ENCODE peak calls at places on chromosome X, in four cellular contexts. One of them, this sample, is unnamed.

GRCh38 chrX:72306851-72307645 is 1.3 kb upstream of the CITED1 start:
- DNase-seq in HCT116: peak; percentile 22
- DNase-seq in K562: peak; percentile 45
- DNase-seq in HepG2: peak; percentile 17
- DNase-seq in this sample: peak; percentile 87

GRCh38 chrX:119726900-119727555 is 31.4 kb upstream of the SOWAHD start:
- DNase-seq in HCT116: no peak
- DNase-seq in K562: no peak
- DNase-seq in HepG2: no peak
- DNase-seq in this sample: no peak

GRCh38 chrX:94743478-94743877 is 1069.5 kb downstream of the FAM133A start:
- DNase-seq in HCT116: no peak
- DNase-seq in K562: no peak
- DNase-seq in HepG2: no peak
- DNase-seq in this sample: no peak

GRCh38 chrX:128781506-128781905 is 729.3 kb upstream of the ACTRT1 start:
- DNase-seq in HCT116: no peak
- DNase-seq in K562: no peak
- DNase-seq in HepG2: peak; percentile 34
- DNase-seq in this sample: peak; percentile 49

GRCh38 chrX:139077303-139078131 is 366.0 kb upstream of the FGF13 start:
- DNase-seq in HCT116: no peak
- DNase-seq in K562: no peak
- DNase-seq in HepG2: no peak
- DNase-seq in this sample: no peak

GRCh38 chrX:21802054-21802660 is 37.3 kb upstream of the MBTPS2 start:
- DNase-seq in HCT116: no peak
- DNase-seq in K562: no peak
- DNase-seq in HepG2: no peak
- DNase-seq in this sample: no peak

GRCh38 chrX:29318051-29318450 is 730.8 kb downstream of the IL1RAPL1 start:
- DNase-seq in HCT116: no peak
- DNase-seq in K562: no peak
- DNase-seq in HepG2: no peak
- DNase-seq in this sample: no peak

GRCh38 chrX:86103061-86103460 is 45.2 kb upstream of the DACH2 start:
- DNase-seq in HCT116: no peak
- DNase-seq in K562: no peak
- DNase-seq in HepG2: no peak
- DNase-seq in this sample: no peak

GRCh38 chrX:19839770-19840254 is 47.6 kb downstream of the SH3KBP1 start:
- DNase-seq in HCT116: peak; percentile 72
- DNase-seq in K562: no peak
- DNase-seq in HepG2: no peak
- DNase-seq in this sample: no peak

GRCh38 chrX:267771-268261 is 13.4 kb upstream of the PLCXD1 start:
- DNase-seq in HCT116: no peak
- DNase-seq in K562: no peak
- DNase-seq in HepG2: no peak
- DNase-seq in this sample: no peak

GRCh38 chrX:47217121-47217851 is 1.2 kb upstream of the CDK16 start:
- DNase-seq in HCT116: no peak
- DNase-seq in K562: no peak
- DNase-seq in HepG2: peak; percentile 44
- DNase-seq in this sample: peak; percentile 49

GRCh38 chrX:48696301-48697181 is at the start of gene SUV39H1:
- DNase-seq in HCT116: peak; percentile 64
- DNase-seq in K562: peak; percentile 90
- DNase-seq in HepG2: peak; percentile 71
- DNase-seq in this sample: peak; percentile 93

GRCh38 chrX:94204524-94204923 is 530.5 kb downstream of the FAM133A start:
- DNase-seq in HCT116: no peak
- DNase-seq in K562: no peak
- DNase-seq in HepG2: no peak
- DNase-seq in this sample: peak; percentile 0

GRCh38 chrX:79065696-79066095 is 78.8 kb upstream of the GPR174 start:
- DNase-seq in HCT116: no peak
- DNase-seq in K562: no peak
- DNase-seq in HepG2: no peak
- DNase-seq in this sample: no peak

GRCh38 chrX:134244043-134244442 is 7.1 kb downstream of the CCDC160 start:
- DNase-seq in HCT116: no peak
- DNase-seq in K562: no peak
- DNase-seq in HepG2: no peak
- DNase-seq in this sample: no peak

GRCh38 chrX:110915120-110915519 is 119.5 kb upstream of the CHRDL1 start:
- DNase-seq in HCT116: no peak
- DNase-seq in K562: no peak
- DNase-seq in HepG2: no peak
- DNase-seq in this sample: no peak
- TF ChIP-seq ELF1 in HCT116: no peak
- TF ChIP-seq ELF1 in K562: no peak
- TF ChIP-seq ELF1 in HepG2: no peak
- TF ChIP-seq ELF1 in this sample: no peak

DNA sequence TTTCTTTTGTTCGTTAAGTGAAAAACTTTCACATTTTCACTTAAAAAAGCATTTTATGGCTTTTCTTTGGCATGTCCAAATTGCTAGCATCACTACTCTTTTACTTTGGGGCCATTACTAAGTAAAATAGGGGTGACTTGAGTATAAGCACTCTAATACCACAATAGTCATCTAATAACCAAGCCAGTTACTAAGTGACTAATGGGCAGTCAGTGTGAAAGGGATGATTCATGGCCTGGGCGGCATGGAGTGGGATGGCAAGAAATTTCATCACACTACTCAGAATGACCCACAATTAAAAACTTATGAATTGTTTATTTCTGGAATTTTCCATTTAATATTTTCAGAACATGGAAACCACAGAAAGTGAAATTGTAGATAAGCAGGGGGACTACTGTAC is 60.9 kb downstream of the BMP15 start:
- DNase-seq in HCT116: peak; percentile 12
- DNase-seq in K562: no peak
- DNase-seq in HepG2: no peak
- DNase-seq in this sample: no peak
- TF ChIP-seq ELF1 in HCT116: no peak
- TF ChIP-seq ELF1 in K562: no peak
- TF ChIP-seq ELF1 in HepG2: no peak
- TF ChIP-seq ELF1 in this sample: no peak

GRCh38 chrX:13750812-13751211 is 16.3 kb downstream of the OFD1 start:
- DNase-seq in HCT116: no peak
- DNase-seq in K562: no peak
- DNase-seq in HepG2: no peak
- DNase-seq in this sample: no peak

GRCh38 chrX:13750204-13750603 is 15.7 kb downstream of the OFD1 start:
- DNase-seq in HCT116: peak; percentile 13
- DNase-seq in K562: no peak
- DNase-seq in HepG2: peak; percentile 16
- DNase-seq in this sample: peak; percentile 36

GRCh38 chrX:13754765-13755164 is 20.2 kb downstream of the OFD1 start:
- DNase-seq in HCT116: no peak
- DNase-seq in K562: no peak
- DNase-seq in HepG2: no peak
- DNase-seq in this sample: no peak

GRCh38 chrX:13752646-13753045 is 18.1 kb downstream of the OFD1 start:
- DNase-seq in HCT116: no peak
- DNase-seq in K562: no peak
- DNase-seq in HepG2: no peak
- DNase-seq in this sample: no peak

DNA sequence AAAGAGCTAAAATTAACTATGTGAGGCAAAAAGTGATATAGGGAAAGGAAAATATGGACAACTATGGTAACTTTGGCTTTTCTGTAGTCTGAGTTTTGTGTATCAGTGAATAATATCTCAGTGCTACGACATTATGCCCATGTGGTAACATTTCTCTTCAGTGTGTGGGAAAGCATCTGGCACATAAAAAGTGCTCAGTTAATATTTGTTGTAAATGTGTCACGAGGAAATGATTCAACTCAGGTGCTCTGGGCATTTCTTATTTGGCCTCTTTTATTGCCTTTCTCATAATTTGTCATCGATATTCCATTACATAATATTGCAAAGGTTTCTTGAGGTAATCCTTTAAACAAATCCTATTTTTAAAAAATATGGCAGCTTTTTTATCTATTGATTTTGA is 17.6 kb downstream of the OFD1 start:
- DNase-seq in HCT116: no peak
- DNase-seq in K562: no peak
- DNase-seq in HepG2: no peak
- DNase-seq in this sample: no peak
- TF ChIP-seq ELF1 in HCT116: no peak
- TF ChIP-seq ELF1 in K562: no peak
- TF ChIP-seq ELF1 in HepG2: no peak
- TF ChIP-seq ELF1 in this sample: no peak

GRCh38 chrX:105267167-105267566 is 46.7 kb upstream of the TEX13A start:
- DNase-seq in HCT116: no peak
- DNase-seq in K562: no peak
- DNase-seq in HepG2: no peak
- DNase-seq in this sample: no peak

GRCh38 chrX:105260291-105261043 is 40.0 kb upstream of the TEX13A start:
- DNase-seq in HCT116: no peak
- DNase-seq in K562: no peak
- DNase-seq in HepG2: no peak
- DNase-seq in this sample: peak; percentile 0

DNA sequence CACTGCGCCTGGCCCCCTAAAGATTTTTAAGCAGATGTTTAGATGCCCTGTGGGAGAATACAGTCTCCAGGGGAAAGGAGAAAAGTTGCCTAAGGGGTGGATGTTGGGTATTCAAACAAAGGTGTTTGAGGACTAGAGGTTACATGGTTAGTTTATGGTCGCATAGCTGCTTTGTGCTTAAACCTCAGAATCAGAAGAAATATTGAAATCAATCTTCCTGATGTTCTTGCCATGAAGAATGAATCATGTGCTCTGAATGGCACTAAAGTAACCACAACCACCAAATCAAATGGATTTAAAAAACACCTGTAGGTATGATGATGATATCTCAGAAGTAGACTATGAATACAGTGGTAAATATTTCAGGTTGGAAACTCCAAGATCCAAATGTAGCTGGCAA is 42.7 kb upstream of the TEX13A start:
- DNase-seq in HCT116: no peak
- DNase-seq in K562: no peak
- DNase-seq in HepG2: no peak
- DNase-seq in this sample: no peak
- TF ChIP-seq ELF1 in HCT116: no peak
- TF ChIP-seq ELF1 in K562: no peak
- TF ChIP-seq ELF1 in HepG2: no peak
- TF ChIP-seq ELF1 in this sample: no peak

GRCh38 chrX:9907645-9908387 is 59.3 kb upstream of the CLDN34 start:
- DNase-seq in HCT116: no peak
- DNase-seq in K562: no peak
- DNase-seq in HepG2: no peak
- DNase-seq in this sample: no peak
- TF ChIP-seq ELF1 in HCT116: no peak
- TF ChIP-seq ELF1 in K562: no peak
- TF ChIP-seq ELF1 in HepG2: no peak
- TF ChIP-seq ELF1 in this sample: no peak

GRCh38 chrX:16953606-16954211 is 7.3 kb downstream of the REPS2 start:
- DNase-seq in HCT116: peak; percentile 43
- DNase-seq in K562: no peak
- DNase-seq in HepG2: no peak
- DNase-seq in this sample: no peak
- TF ChIP-seq ELF1 in HCT116: no peak
- TF ChIP-seq ELF1 in K562: no peak
- TF ChIP-seq ELF1 in HepG2: no peak
- TF ChIP-seq ELF1 in this sample: no peak

DNA sequence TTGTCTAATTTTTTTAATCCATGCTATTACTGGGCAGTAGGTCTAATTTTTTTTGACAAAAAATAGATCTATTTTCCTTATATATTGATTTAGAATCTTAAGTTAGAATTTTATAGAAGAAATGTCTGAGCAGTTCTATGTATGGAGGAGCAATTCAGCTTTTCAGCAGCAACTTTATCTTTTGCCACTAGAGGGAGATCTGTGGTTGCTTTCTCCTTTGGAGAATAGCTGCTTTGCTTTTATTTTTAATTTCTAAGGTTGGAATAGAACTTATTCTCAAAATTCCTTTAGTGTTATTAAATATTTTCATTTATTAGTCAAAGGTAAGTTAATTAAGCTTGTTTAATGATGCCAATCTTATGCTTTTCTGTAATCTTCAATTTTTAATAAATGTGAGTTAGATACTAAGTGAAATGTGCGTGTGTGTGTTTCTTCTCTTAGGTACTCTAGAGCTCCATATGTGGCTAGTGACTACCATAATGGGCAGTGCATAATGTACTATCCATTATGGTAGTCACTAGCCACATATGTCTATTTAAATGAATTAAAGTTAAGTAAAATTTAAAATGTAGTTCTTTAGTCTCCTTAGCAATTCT is 29.3 kb downstream of the FAM199X start:
- DNase-seq in HCT116: peak; percentile 1
- DNase-seq in K562: peak; percentile 20
- DNase-seq in HepG2: peak; percentile 3
- DNase-seq in this sample: peak; percentile 33
- TF ChIP-seq ELF1 in HCT116: no peak
- TF ChIP-seq ELF1 in K562: no peak
- TF ChIP-seq ELF1 in HepG2: no peak
- TF ChIP-seq ELF1 in this sample: no peak

This sample was measured in SK-N-SH.